ENCODE peak calls at places on chromosomes 13 and 19, in eight cellular contexts. P, O, U, L, S, M, A and B are unnamed samples.

GRCh38 chr13:20121154-20121515 is 39.7 kb downstream of the GJA3 start:
- DNase-seq in P (no peak), A (no peak), S (no peak), L (no peak), M (no peak), U (no peak), O (peak), B (no peak)

GRCh38 chr13:50700664-50701266 is 142.7 kb downstream of the DLEU7 start:
- DNase-seq in L (no peak), S (no peak), M (no peak), P (no peak), O (no peak), U (no peak), A (no peak), B (no peak)

GRCh38 chr13:28730762-28731161 is 12.0 kb upstream of the SLC46A3 start:
- DNase-seq in M (no peak), S (no peak), U (no peak), L (no peak), O (no peak), P (no peak), A (no peak), B (no peak)

GRCh38 chr13:44022196-44022595 is 142.5 kb downstream of the LACC1 start:
- DNase-seq in O (no peak), M (no peak), L (no peak), A (no peak), P (no peak), S (no peak), U (no peak), B (no peak)

GRCh38 chr19:44626067-44626624 is 12.8 kb downstream of the IGSF23 start:
- DNase-seq in U (peak), P (no peak), S (no peak), M (no peak), O (peak), A (no peak), L (peak), B (no peak)

GRCh38 chr19:35433448-35433847 is 14.6 kb upstream of the FFAR2 start:
- DNase-seq in L (no peak), P (no peak), S (no peak), A (no peak), U (no peak), O (no peak), M (no peak), B (peak)

GRCh38 chr13:46173656-46174055 is 8.3 kb downstream of the LCP1 start:
- DNase-seq in O (no peak), M (no peak), P (no peak), U (no peak), A (no peak), L (no peak), S (no peak), B (no peak)

GRCh38 chr13:104015646-104016396 is 949.6 kb upstream of the SLC10A2 start:
- DNase-seq in M (no peak), U (peak), A (no peak), O (peak), L (no peak), P (no peak), S (no peak), B (no peak)

GRCh38 chr13:47816835-47817234 is 184.2 kb downstream of the SUCLA2 start:
- DNase-seq in P (no peak), S (no peak), A (no peak), U (no peak), O (no peak), L (no peak), M (no peak), B (no peak)

GRCh38 chr19:50718255-50719118 is 1.1 kb downstream of the SHANK1 start:
- DNase-seq in L (no peak), U (no peak), S (no peak), A (no peak), P (no peak), O (no peak), M (no peak), B (peak)

GRCh38 chr13:59472134-59472533 is 691.6 kb downstream of the DIAPH3 start:
- DNase-seq in U (no peak), A (no peak), O (no peak), S (no peak), M (no peak), L (no peak), P (no peak), B (no peak)

GRCh38 chr19:40584007-40584406 is 7.3 kb downstream of the SHKBP1 start:
- DNase-seq in U (peak), O (no peak), A (no peak), P (no peak), L (no peak), M (no peak), S (no peak), B (no peak)

GRCh38 chr13:44131069-44131614 is 242.5 kb upstream of the SERP2 start:
- DNase-seq in O (no peak), S (no peak), M (no peak), A (no peak), P (no peak), U (no peak), L (no peak), B (peak)

GRCh38 chr19:4969772-4970531 is 1.0 kb downstream of the KDM4B start:
- DNase-seq in L (no peak), O (no peak), M (peak), U (no peak), A (no peak), P (no peak), S (no peak), B (no peak)

GRCh38 chr19:55212447-55212846 is 3.1 kb upstream of the PTPRH start:
- DNase-seq in O (peak), S (no peak), L (no peak), U (no peak), P (no peak), M (no peak), A (no peak), B (no peak)

GRCh38 chr19:51227324-51227723 is 2.4 kb downstream of the CD33 start:
- DNase-seq in M (no peak), O (no peak), S (no peak), A (no peak), U (no peak), L (no peak), P (no peak), B (no peak)

GRCh38 chr13:57784633-57785032 is 153.1 kb downstream of the PCDH17 start:
- DNase-seq in A (no peak), M (no peak), U (no peak), L (no peak), O (no peak), S (no peak), P (no peak), B (no peak)